ENCODE peak calls at places on chromosomes 11 and 22, in five cellular contexts. V is AG04449; Q is stimulated activated CD4-positive, alpha-beta T cell treated with anti-CD3 and anti-CD28 coated beads, Interleukin-2, amount 100 ng/mL, for 24 hours; K is NCI-H345; G is NCI-H1436. E is an unnamed sample.

GRCh38 chr11:75301131-75301530 is 50.3 kb downstream of the ARRB1 start:
- DNase-seq in V (no peak), Q (no peak), K (no peak), G (no peak), E (no peak)

GRCh38 chr11:133927690-133928627 is 28.8 kb downstream of the IGSF9B start:
- DNase-seq in V (no peak), Q (peak), K (peak), G (peak), E (peak)

GRCh38 chr11:15370774-15371173 is 256.1 kb downstream of the INSC start:
- DNase-seq in V (no peak), Q (no peak), K (no peak), G (no peak), E (no peak)

GRCh38 chr22:41469218-41469851 is 418 bp downstream of the ACO2 start:
- DNase-seq in V (no peak), Q (peak), K (no peak), G (no peak), E (no peak)

GRCh38 chr11:109808569-109808968 is 284.6 kb upstream of the ZC3H12C start:
- DNase-seq in V (no peak), Q (no peak), K (no peak), G (no peak), E (no peak)

GRCh38 chr11:45871638-45872037 is 13.8 kb upstream of the MAPK8IP1 start:
- DNase-seq in V (no peak), Q (no peak), K (no peak), G (no peak), E (no peak)

GRCh38 chr22:39259698-39260097 is 14.9 kb upstream of the PDGFB start:
- DNase-seq in V (no peak), Q (no peak), K (no peak), G (no peak), E (no peak)

GRCh38 chr11:108199446-108200321 is 22.8 kb downstream of the NPAT start:
- DNase-seq in V (peak), Q (peak), K (no peak), G (no peak), E (no peak)

GRCh38 chr11:66476173-66476840 is 3.9 kb upstream of the DPP3 start:
- DNase-seq in V (no peak), Q (no peak), K (no peak), G (no peak), E (no peak)

GRCh38 chr11:103530257-103530656 is 421.0 kb downstream of the DYNC2H1 start:
- DNase-seq in V (no peak), Q (no peak), K (no peak), G (no peak), E (no peak)

GRCh38 chr11:41950470-41951143 is 491.2 kb upstream of the LRRC4C start:
- DNase-seq in V (no peak), Q (no peak), K (no peak), G (peak), E (no peak)

GRCh38 chr11:44235765-44236201 is 74.2 kb downstream of the ALX4 start:
- DNase-seq in V (no peak), Q (no peak), K (no peak), G (no peak), E (no peak)

GRCh38 chr11:19519912-19520641 is 192.6 kb upstream of the NAV2 start:
- DNase-seq in V (no peak), Q (no peak), K (peak), G (no peak), E (no peak)

GRCh38 chr11:101848262-101848661 is 66.5 kb upstream of the CEP126 start:
- DNase-seq in V (no peak), Q (no peak), K (peak), G (no peak), E (no peak)

GRCh38 chr11:1336836-1337646 is 27.6 kb upstream of the TOLLIP start:
- DNase-seq in V (no peak), Q (peak), K (peak), G (no peak), E (no peak)

GRCh38 chr11:2271077-2271326 is 614 bp upstream of the ASCL2 start:
- DNase-seq in V (no peak), Q (peak), K (no peak), G (no peak), E (no peak)

GRCh38 chr11:134644489-134645456 is 232.7 kb upstream of the B3GAT1 start:
- DNase-seq in V (no peak), Q (no peak), K (peak), G (no peak), E (no peak)

GRCh38 chr11:13962562-13963168 is at the start of gene SPON1:
- DNase-seq in V (no peak), Q (peak), K (no peak), G (peak), E (no peak)

GRCh38 chr11:65181569-65182257 is at the start of gene CAPN1:
- DNase-seq in V (peak), Q (peak), K (peak), G (peak), E (peak)

GRCh38 chr11:3132831-3133455 is 32.2 kb downstream of the OSBPL5 start:
- DNase-seq in V (no peak), Q (no peak), K (no peak), G (no peak), E (no peak)

GRCh38 chr22:46676479-46676878 is 56.3 kb downstream of the GRAMD4 start:
- DNase-seq in V (no peak), Q (no peak), K (no peak), G (no peak), E (no peak)

GRCh38 chr11:14500181-14500651 is 605 bp upstream of the COPB1 start:
- DNase-seq in V (peak), Q (peak), K (peak), G (peak), E (no peak)

GRCh38 chr11:78406568-78407196 is 10.9 kb downstream of the GAB2 start:
- DNase-seq in V (no peak), Q (no peak), K (no peak), G (no peak), E (no peak)

GRCh38 chr11:5922749-5923426 is 19.2 kb upstream of the OR56A3 start:
- DNase-seq in V (no peak), Q (peak), K (no peak), G (no peak), E (no peak)

GRCh38 chr11:132716037-132716436 is 816.3 kb downstream of the OPCML start:
- DNase-seq in V (no peak), Q (no peak), K (no peak), G (no peak), E (no peak)

GRCh38 chr11:110086892-110087309 is 6.3 kb upstream of the ZC3H12C start:
- DNase-seq in V (peak), Q (no peak), K (no peak), G (no peak), E (no peak)

GRCh38 chr22:21651521-21652009 is 9.5 kb downstream of the SDF2L1 start:
- DNase-seq in V (no peak), Q (no peak), K (no peak), G (no peak), E (no peak)

GRCh38 chr22:21047730-21048129 is 2.0 kb downstream of the LRRC74B start:
- DNase-seq in V (no peak), Q (no peak), K (peak), G (no peak), E (peak)

GRCh38 chr22:17121235-17122195 is at the start of gene TMEM121B:
- DNase-seq in V (no peak), Q (peak), K (peak), G (peak), E (peak)

GRCh38 chr11:16793009-16793408 is 54.6 kb downstream of the C11orf58 start:
- DNase-seq in V (no peak), Q (no peak), K (no peak), G (no peak), E (no peak)

GRCh38 chr11:128458316-128458715 is 129.0 kb downstream of the ETS1 start:
- DNase-seq in V (peak), Q (no peak), K (no peak), G (no peak), E (no peak)

GRCh38 chr11:117453886-117454563 is 126.4 kb downstream of the CEP164 start:
- DNase-seq in V (no peak), Q (no peak), K (no peak), G (no peak), E (no peak)

GRCh38 chr11:826836-827145 is 928 bp upstream of the CRACR2B start:
- DNase-seq in V (no peak), Q (no peak), K (no peak), G (no peak), E (no peak)